ENCODE peak calls at places on chromosome 3, in five cellular contexts. B, Q, N, S and R are unnamed samples. For H3K4me1, the result is how much of the 10 kb centered on the place peaks cover.

GRCh38 chr3:63625161-63625560 is 27.3 kb upstream of the SNTN start:
- DNase-seq in S (no peak), B (no peak), N (no peak), Q (no peak), R (no peak)

GRCh38 chr3:29335438-29335837 is 54.6 kb downstream of the RBMS3 start:
- DNase-seq in N (no peak), Q (no peak), B (no peak), S (no peak), R (peak)

GRCh38 chr3:40574661-40575060 is 49.9 kb downstream of the ZNF621 start:
- DNase-seq in B (no peak), S (peak), N (no peak), Q (no peak), R (no peak)

GRCh38 chr3:19576343-19576742 is 357.7 kb downstream of the EFHB start:
- DNase-seq in S (no peak), N (no peak), Q (no peak), B (no peak), R (no peak)

GRCh38 chr3:47612178-47612577 is 33.5 kb upstream of the CSPG5 start:
- DNase-seq in B (no peak), S (peak), Q (no peak), N (no peak), R (no peak)

GRCh38 chr3:31977736-31978135 is 3.3 kb downstream of the OSBPL10 start:
- DNase-seq in B (no peak), N (no peak), S (no peak), Q (no peak), R (no peak)

GRCh38 chr3:128784228-128784627 is 58.2 kb downstream of the RAB7A start:
- DNase-seq in S (peak), N (no peak), Q (peak), B (peak), R (peak)

GRCh38 chr3:79808515-79808914 is 40.7 kb upstream of the ROBO1 start:
- DNase-seq in B (no peak), Q (no peak), N (no peak), S (no peak), R (no peak)

GRCh38 chr3:48268936-48269551 is 28.1 kb downstream of the ZNF589 start:
- DNase-seq in S (no peak), B (no peak), N (no peak), Q (no peak), R (no peak)

GRCh38 chr3:60598668-60599067 is 652.6 kb downstream of the FHIT start:
- DNase-seq in Q (no peak), S (no peak), B (peak), N (no peak), R (no peak)

GRCh38 chr3:191952609-191953008 is 491.6 kb downstream of the PYDC2 start:
- DNase-seq in N (no peak), B (no peak), Q (no peak), S (no peak), R (no peak)

GRCh38 chr3:128999104-128999503 is 2.0 kb upstream of the EFCC1 start:
- DNase-seq in N (no peak), S (no peak), Q (no peak), B (peak), R (no peak)

GRCh38 chr3:58388550-58389061 is 45.0 kb downstream of the PDHB start:
- DNase-seq in Q (no peak), S (no peak), B (peak), N (no peak), R (peak)

GRCh38 chr3:20574746-20575145 is 388.7 kb upstream of the SGO1 start:
- DNase-seq in Q (no peak), N (no peak), B (no peak), S (no peak), R (no peak)

GRCh38 chr3:136659253-136659652 is 92.9 kb downstream of the STAG1 start:
- DNase-seq in S (no peak), N (no peak), B (no peak), Q (no peak), R (peak)
- TF ChIP-seq CREB1 in S (no peak), N (peak), B (no peak), Q (no peak), R (no peak)

DNA sequence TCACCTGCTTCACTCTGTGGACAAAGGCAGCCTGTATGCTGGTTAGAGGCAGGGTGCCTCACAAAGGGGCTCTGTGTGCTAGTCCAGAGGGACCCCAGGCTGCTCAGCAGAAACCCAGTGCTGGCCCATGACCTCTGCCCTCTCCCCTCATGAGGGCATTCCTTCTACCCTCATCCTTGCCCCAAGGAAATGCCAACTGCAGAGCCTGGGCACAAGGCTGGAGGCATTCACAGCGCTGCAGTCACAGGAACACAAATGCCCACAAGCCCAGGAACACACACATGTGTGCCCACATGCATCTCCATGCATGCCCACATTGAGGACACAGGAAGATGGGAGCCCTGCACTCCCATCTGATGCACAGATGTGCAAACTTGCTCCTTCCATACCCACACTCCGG is 3.8 kb downstream of the INKA1 start:
- DNase-seq in S (no peak), Q (no peak), N (no peak), B (no peak), R (no peak)
- H3K4me1 ChIP-seq in S (under half), Q (under half), N (under half), B (half or more), R (under half)

GRCh38 chr3:171256445-171257250 is 203.6 kb downstream of the TNIK start:
- DNase-seq in B (no peak), S (no peak), N (no peak), Q (no peak), R (no peak)

GRCh38 chr3:171255236-171255806 is 204.9 kb downstream of the TNIK start:
- DNase-seq in B (no peak), N (peak), Q (no peak), S (no peak), R (no peak)

GRCh38 chr3:171258316-171258715 is 201.9 kb downstream of the TNIK start:
- DNase-seq in N (no peak), S (no peak), B (no peak), Q (no peak), R (peak)

GRCh38 chr3:171260430-171260829 is 199.8 kb downstream of the TNIK start:
- DNase-seq in N (no peak), B (no peak), Q (no peak), S (no peak), R (no peak)

DNA sequence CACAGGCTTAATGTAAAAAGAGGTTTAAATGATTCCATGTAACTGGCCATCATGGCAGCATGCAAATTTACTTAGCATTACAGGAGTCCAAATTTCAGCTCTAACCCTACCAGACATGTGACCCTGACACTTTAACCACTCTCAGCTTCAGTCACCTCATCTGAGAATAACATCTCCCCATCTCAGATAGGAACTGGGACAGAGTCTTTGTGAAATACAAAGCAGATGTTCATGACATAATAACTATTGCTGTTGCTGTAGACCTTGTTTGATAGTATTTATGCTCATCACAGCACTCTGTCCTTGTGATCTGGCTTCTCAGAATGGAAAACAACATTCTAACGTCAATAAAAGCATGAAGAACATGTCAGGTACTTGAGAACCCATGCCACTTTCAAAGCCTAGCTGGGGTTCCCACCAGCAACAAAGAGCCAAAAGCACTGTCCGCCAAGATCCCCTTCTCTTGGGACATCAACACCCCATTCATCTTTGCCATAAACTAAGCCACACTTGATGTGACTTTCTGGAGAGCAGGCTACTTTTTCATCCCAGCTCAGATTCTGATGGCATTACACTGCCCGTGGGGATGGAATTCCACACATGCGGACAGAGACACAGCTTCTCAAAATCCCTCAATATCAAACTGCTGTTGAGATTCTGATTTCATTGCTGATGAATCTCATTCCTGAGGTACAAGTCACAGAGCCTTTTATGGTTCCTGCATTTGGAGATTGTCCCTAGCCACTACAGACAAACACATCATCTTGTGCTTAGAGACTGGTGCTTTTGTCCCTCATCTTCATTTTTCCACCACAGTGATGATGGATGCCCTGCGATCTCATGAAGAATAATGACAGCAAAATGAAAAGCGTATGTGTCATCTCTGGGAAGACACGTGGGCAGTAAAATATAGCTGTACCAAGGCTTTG is 202.7 kb downstream of the TNIK start:
- DNase-seq in B (no peak), N (peak), Q (no peak), S (no peak), R (no peak)
- TF ChIP-seq CREB1 in B (no peak), N (peak), Q (no peak), S (no peak), R (no peak)

GRCh38 chr3:151384741-151385174 is at the start of gene P2RY12:
- DNase-seq in N (peak), S (no peak), Q (no peak), B (no peak), R (no peak)
- H3K4me1 ChIP-seq in N (under half), S (under half), Q (under half), B (under half), R (under half)

GRCh38 chr3:178342111-178342510 is 194.1 kb upstream of the KCNMB2 start:
- DNase-seq in N (no peak), S (no peak), B (no peak), Q (no peak), R (no peak)

GRCh38 chr3:178345944-178346343 is 190.3 kb upstream of the KCNMB2 start:
- DNase-seq in B (no peak), S (no peak), N (no peak), Q (no peak), R (no peak)

GRCh38 chr3:178340523-178340922 is 195.7 kb upstream of the KCNMB2 start:
- DNase-seq in B (no peak), Q (no peak), N (no peak), S (no peak), R (no peak)

GRCh38 chr3:178341636-178342035 is 194.6 kb upstream of the KCNMB2 start:
- DNase-seq in Q (no peak), B (no peak), N (no peak), S (no peak), R (no peak)

GRCh38 chr3:178343433-178344038 is 192.7 kb upstream of the KCNMB2 start:
- DNase-seq in N (no peak), Q (no peak), B (no peak), S (no peak), R (no peak)
- TF ChIP-seq CREB1 in N (no peak), Q (no peak), B (no peak), S (no peak), R (no peak)

DNA sequence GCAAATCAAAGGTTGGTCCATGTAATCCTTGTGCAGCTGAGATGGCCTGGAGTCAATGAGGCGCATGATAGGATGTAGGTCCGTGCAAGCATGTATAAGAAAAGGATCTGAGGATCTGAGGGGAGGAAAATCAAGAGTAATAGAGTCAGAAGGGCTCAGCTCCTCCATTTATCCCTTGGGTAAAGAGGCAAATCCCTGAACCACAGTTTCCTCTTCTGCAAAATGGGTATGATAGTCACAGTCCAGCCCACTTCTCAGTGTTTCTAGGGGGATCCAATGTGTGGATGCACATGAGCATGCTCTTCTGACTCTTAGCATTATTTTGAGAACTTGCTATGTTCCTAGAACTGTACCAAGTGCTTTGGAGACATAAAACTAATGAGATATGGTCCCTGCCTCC is 67.9 kb downstream of the BFSP2 start:
- DNase-seq in B (no peak), N (no peak), Q (no peak), S (no peak), R (no peak)
- H3K4me1 ChIP-seq in B (under half), N (half or more), Q (under half), S (under half), R (under half)

DNA sequence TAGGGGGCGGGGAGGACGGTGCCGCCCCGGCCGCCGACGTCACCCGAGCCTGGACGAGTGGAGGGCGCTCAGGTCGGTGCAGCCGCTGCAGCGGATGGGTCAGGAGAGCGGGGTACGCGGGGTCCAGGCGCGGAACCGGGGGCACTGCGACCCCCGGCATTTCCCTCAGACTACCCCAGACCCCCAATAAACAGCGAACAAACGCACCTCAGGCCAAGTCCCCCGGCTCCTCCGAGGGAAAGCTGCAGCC is 78.9 kb downstream of the IQSEC1 start:
- DNase-seq in B (no peak), Q (peak), N (no peak), S (peak), R (peak)
- TF ChIP-seq CREB1 in B (no peak), Q (no peak), N (peak), S (peak), R (peak)

DNA sequence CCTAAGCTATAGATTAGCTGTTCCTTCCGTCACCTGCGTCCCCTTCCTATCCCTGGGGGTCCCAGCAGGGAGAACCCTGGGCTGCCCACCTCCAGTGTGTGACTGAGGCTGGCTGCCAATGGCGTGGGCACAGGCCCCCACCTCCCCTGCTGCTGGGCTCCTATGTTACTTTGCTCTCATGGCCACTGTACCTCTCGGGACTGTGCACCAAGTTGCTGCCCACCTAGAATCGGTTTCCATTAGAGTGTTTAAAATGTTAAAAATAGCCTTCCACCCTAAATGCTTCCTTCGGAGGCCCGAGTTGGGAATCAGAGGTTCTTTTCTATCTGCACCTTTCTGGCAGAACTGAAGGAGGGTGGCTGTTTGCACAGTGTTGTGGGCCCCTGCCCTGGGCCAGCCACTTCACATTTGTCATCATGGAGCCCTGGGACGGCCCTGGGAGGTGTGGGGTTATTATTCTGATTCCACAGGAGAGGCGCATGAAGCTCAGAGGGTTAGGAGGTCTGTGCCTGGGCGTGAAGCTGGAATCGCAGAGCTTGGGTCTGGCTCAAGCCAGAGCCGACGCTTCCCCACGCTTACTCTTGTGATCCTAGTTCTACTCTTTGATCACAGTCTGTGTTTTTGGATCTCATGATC is 29.1 kb downstream of the IRAK2 start:
- DNase-seq in N (no peak), B (no peak), S (no peak), Q (no peak), R (no peak)
- H3K4me1 ChIP-seq in N (half or more), B (half or more), S (half or more), Q (under half), R (under half)

DNA sequence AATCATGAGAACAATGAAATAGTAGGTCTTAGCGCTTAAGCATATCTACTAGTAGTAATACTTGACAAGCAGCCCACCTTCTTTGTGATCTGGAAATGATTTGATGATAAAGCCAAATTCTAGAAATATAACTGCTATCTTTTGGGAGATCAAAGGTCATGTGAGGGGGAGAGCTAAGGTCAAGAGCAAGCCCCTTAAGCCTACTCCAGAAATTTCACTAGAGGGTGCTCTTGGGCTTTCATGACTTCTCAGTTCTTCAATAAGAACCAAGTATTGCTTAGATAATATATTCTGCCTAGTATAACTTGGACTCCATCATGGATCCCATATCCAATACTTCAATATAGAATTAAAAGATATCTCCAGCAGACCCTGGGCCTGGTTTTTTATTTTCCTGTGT is 319.6 kb downstream of the ZBTB20 start:
- DNase-seq in S (peak), N (peak), Q (no peak), B (peak), R (peak)
- TF ChIP-seq CREB1 in S (no peak), N (no peak), Q (no peak), B (no peak), R (no peak)

DNA sequence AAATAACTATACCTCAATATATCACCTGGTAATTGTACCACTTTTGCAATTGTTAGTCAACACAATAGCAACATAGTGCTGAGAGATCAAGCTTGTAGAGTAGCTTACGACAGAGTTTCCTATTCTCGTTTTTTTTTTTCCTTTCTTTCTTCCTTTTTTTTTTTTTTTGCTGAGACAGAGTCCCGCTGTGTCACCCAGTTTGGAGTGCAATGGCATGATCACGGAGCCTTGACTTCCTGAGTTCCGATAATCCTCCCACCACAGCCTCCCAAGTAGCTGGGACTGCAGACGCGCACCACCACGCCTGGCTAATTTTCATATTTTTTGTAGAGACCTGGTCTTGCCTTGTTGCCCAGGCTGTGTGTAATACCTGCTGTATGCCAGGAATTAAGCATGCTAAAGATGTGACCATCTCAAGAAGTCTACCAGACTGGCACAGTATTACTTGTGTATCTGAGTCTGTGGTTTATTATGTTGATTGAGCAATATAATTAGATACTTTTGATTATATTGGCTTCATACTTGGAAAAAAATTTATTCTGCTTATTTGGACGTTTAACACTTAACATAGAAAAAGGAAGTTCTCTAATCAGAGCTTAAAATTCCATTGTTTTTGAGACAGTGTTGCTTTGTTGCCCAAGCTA is 3.0 kb downstream of the SELENOT start:
- DNase-seq in N (no peak), B (no peak), Q (no peak), S (peak), R (no peak)
- H3K4me1 ChIP-seq in N (under half), B (under half), Q (under half), S (under half), R (under half)